ENCODE peak calls at places on chromosome 9, in eight cellular contexts. One of them, this sample, is unnamed.

GRCh38 chr9:121281614-121282291 is 13.8 kb downstream of the GSN start:
- DNase-seq in activated CD8-positive, alpha-beta T cell treated with anti-CD3 and anti-CD28 coated beads for 36 hours: peak; percentile 37
- DNase-seq in SK-N-SH: no peak
- DNase-seq in hepatocyte: peak; percentile 92
- DNase-seq in adrenal gland: peak; percentile 90
- DNase-seq in cardiac muscle cell: peak; percentile 63
- DNase-seq in WERI-Rb-1: peak; percentile 46
- DNase-seq in left ventricle myocardium inferior: peak; percentile 91
- DNase-seq in this sample: no peak

GRCh38 chr9:89922099-89922498 is 317.3 kb downstream of the GADD45G start:
- DNase-seq in activated CD8-positive, alpha-beta T cell treated with anti-CD3 and anti-CD28 coated beads for 36 hours: no peak
- DNase-seq in SK-N-SH: peak; percentile 70
- DNase-seq in hepatocyte: no peak
- DNase-seq in adrenal gland: no peak
- DNase-seq in cardiac muscle cell: no peak
- DNase-seq in WERI-Rb-1: peak; percentile 81
- DNase-seq in left ventricle myocardium inferior: no peak
- DNase-seq in this sample: no peak

GRCh38 chr9:125434986-125435775 is 173.6 kb downstream of the GAPVD1 start:
- DNase-seq in activated CD8-positive, alpha-beta T cell treated with anti-CD3 and anti-CD28 coated beads for 36 hours: no peak
- DNase-seq in SK-N-SH: no peak
- DNase-seq in hepatocyte: no peak
- DNase-seq in adrenal gland: no peak
- DNase-seq in cardiac muscle cell: no peak
- DNase-seq in WERI-Rb-1: no peak
- DNase-seq in left ventricle myocardium inferior: no peak
- DNase-seq in this sample: no peak

GRCh38 chr9:21558627-21559401 is 76.7 kb upstream of the IFNE start:
- DNase-seq in activated CD8-positive, alpha-beta T cell treated with anti-CD3 and anti-CD28 coated beads for 36 hours: peak; percentile 27
- DNase-seq in SK-N-SH: no peak
- DNase-seq in hepatocyte: no peak
- DNase-seq in adrenal gland: no peak
- DNase-seq in cardiac muscle cell: peak; percentile 57
- DNase-seq in WERI-Rb-1: no peak
- DNase-seq in left ventricle myocardium inferior: no peak
- DNase-seq in this sample: peak; percentile 25

GRCh38 chr9:105233836-105234235 is 10.6 kb upstream of the SLC44A1 start:
- DNase-seq in activated CD8-positive, alpha-beta T cell treated with anti-CD3 and anti-CD28 coated beads for 36 hours: no peak
- DNase-seq in SK-N-SH: no peak
- DNase-seq in hepatocyte: no peak
- DNase-seq in adrenal gland: no peak
- DNase-seq in cardiac muscle cell: peak; percentile 55
- DNase-seq in WERI-Rb-1: no peak
- DNase-seq in left ventricle myocardium inferior: no peak
- DNase-seq in this sample: no peak

GRCh38 chr9:81490605-81491331 is 198.6 kb downstream of the TLE1 start:
- DNase-seq in activated CD8-positive, alpha-beta T cell treated with anti-CD3 and anti-CD28 coated beads for 36 hours: no peak
- DNase-seq in SK-N-SH: no peak
- DNase-seq in hepatocyte: no peak
- DNase-seq in adrenal gland: no peak
- DNase-seq in cardiac muscle cell: peak; percentile 59
- DNase-seq in WERI-Rb-1: no peak
- DNase-seq in left ventricle myocardium inferior: no peak
- DNase-seq in this sample: no peak

GRCh38 chr9:69115621-69116020 is 58.5 kb upstream of the TJP2 start:
- DNase-seq in activated CD8-positive, alpha-beta T cell treated with anti-CD3 and anti-CD28 coated beads for 36 hours: no peak
- DNase-seq in SK-N-SH: no peak
- DNase-seq in hepatocyte: peak; percentile 1
- DNase-seq in adrenal gland: no peak
- DNase-seq in cardiac muscle cell: peak; percentile 30
- DNase-seq in WERI-Rb-1: no peak
- DNase-seq in left ventricle myocardium inferior: no peak
- DNase-seq in this sample: no peak

GRCh38 chr9:108996653-108997052 is 16.6 kb downstream of the CTNNAL1 start:
- DNase-seq in activated CD8-positive, alpha-beta T cell treated with anti-CD3 and anti-CD28 coated beads for 36 hours: no peak
- DNase-seq in SK-N-SH: no peak
- DNase-seq in hepatocyte: no peak
- DNase-seq in adrenal gland: no peak
- DNase-seq in cardiac muscle cell: peak; percentile 25
- DNase-seq in WERI-Rb-1: no peak
- DNase-seq in left ventricle myocardium inferior: no peak
- DNase-seq in this sample: no peak

GRCh38 chr9:136655244-136656225 is 7.2 kb upstream of the EGFL7 start:
- DNase-seq in activated CD8-positive, alpha-beta T cell treated with anti-CD3 and anti-CD28 coated beads for 36 hours: no peak
- DNase-seq in SK-N-SH: no peak
- DNase-seq in hepatocyte: no peak
- DNase-seq in adrenal gland: no peak
- DNase-seq in cardiac muscle cell: peak; percentile 61
- DNase-seq in WERI-Rb-1: no peak
- DNase-seq in left ventricle myocardium inferior: no peak
- DNase-seq in this sample: no peak

GRCh38 chr9:77793909-77794308 is 145.8 kb upstream of the GNA14 start:
- DNase-seq in activated CD8-positive, alpha-beta T cell treated with anti-CD3 and anti-CD28 coated beads for 36 hours: no peak
- DNase-seq in SK-N-SH: no peak
- DNase-seq in hepatocyte: no peak
- DNase-seq in adrenal gland: no peak
- DNase-seq in cardiac muscle cell: peak; percentile 22
- DNase-seq in WERI-Rb-1: no peak
- DNase-seq in left ventricle myocardium inferior: no peak
- DNase-seq in this sample: no peak

GRCh38 chr9:5509573-5509972 is 758 bp upstream of the PDCD1LG2 start:
- DNase-seq in activated CD8-positive, alpha-beta T cell treated with anti-CD3 and anti-CD28 coated beads for 36 hours: no peak
- DNase-seq in SK-N-SH: no peak
- DNase-seq in hepatocyte: no peak
- DNase-seq in adrenal gland: no peak
- DNase-seq in cardiac muscle cell: peak; percentile 92
- DNase-seq in WERI-Rb-1: no peak
- DNase-seq in left ventricle myocardium inferior: no peak
- DNase-seq in this sample: no peak

GRCh38 chr9:122209451-122209850 is 19.3 kb downstream of the LHX6 start:
- DNase-seq in activated CD8-positive, alpha-beta T cell treated with anti-CD3 and anti-CD28 coated beads for 36 hours: no peak
- DNase-seq in SK-N-SH: no peak
- DNase-seq in hepatocyte: no peak
- DNase-seq in adrenal gland: no peak
- DNase-seq in cardiac muscle cell: no peak
- DNase-seq in WERI-Rb-1: no peak
- DNase-seq in left ventricle myocardium inferior: no peak
- DNase-seq in this sample: no peak

GRCh38 chr9:134145262-134145661 is 9.4 kb downstream of the WDR5 start:
- DNase-seq in activated CD8-positive, alpha-beta T cell treated with anti-CD3 and anti-CD28 coated beads for 36 hours: no peak
- DNase-seq in SK-N-SH: no peak
- DNase-seq in hepatocyte: no peak
- DNase-seq in adrenal gland: no peak
- DNase-seq in cardiac muscle cell: no peak
- DNase-seq in WERI-Rb-1: no peak
- DNase-seq in left ventricle myocardium inferior: no peak
- DNase-seq in this sample: no peak

GRCh38 chr9:134141906-134142305 is 6.0 kb downstream of the WDR5 start:
- DNase-seq in activated CD8-positive, alpha-beta T cell treated with anti-CD3 and anti-CD28 coated beads for 36 hours: no peak
- DNase-seq in SK-N-SH: no peak
- DNase-seq in hepatocyte: no peak
- DNase-seq in adrenal gland: no peak
- DNase-seq in cardiac muscle cell: no peak
- DNase-seq in WERI-Rb-1: no peak
- DNase-seq in left ventricle myocardium inferior: no peak
- DNase-seq in this sample: no peak

GRCh38 chr9:134146774-134147493 is 11.1 kb downstream of the WDR5 start:
- DNase-seq in activated CD8-positive, alpha-beta T cell treated with anti-CD3 and anti-CD28 coated beads for 36 hours: no peak
- DNase-seq in SK-N-SH: no peak
- DNase-seq in hepatocyte: no peak
- DNase-seq in adrenal gland: no peak
- DNase-seq in cardiac muscle cell: no peak
- DNase-seq in WERI-Rb-1: no peak
- DNase-seq in left ventricle myocardium inferior: no peak
- DNase-seq in this sample: no peak

GRCh38 chr9:134149380-134149779 is 13.5 kb downstream of the WDR5 start:
- DNase-seq in activated CD8-positive, alpha-beta T cell treated with anti-CD3 and anti-CD28 coated beads for 36 hours: no peak
- DNase-seq in SK-N-SH: no peak
- DNase-seq in hepatocyte: no peak
- DNase-seq in adrenal gland: no peak
- DNase-seq in cardiac muscle cell: no peak
- DNase-seq in WERI-Rb-1: no peak
- DNase-seq in left ventricle myocardium inferior: no peak
- DNase-seq in this sample: no peak

GRCh38 chr9:134144801-134145200 is 8.9 kb downstream of the WDR5 start:
- DNase-seq in activated CD8-positive, alpha-beta T cell treated with anti-CD3 and anti-CD28 coated beads for 36 hours: no peak
- DNase-seq in SK-N-SH: no peak
- DNase-seq in hepatocyte: no peak
- DNase-seq in adrenal gland: no peak
- DNase-seq in cardiac muscle cell: no peak
- DNase-seq in WERI-Rb-1: no peak
- DNase-seq in left ventricle myocardium inferior: no peak
- DNase-seq in this sample: no peak
- TF ChIP-seq CTCF in activated CD8-positive, alpha-beta T cell treated with anti-CD3 and anti-CD28 coated beads for 36 hours: no peak
- TF ChIP-seq CTCF in SK-N-SH: no peak
- TF ChIP-seq CTCF in hepatocyte: no peak
- TF ChIP-seq CTCF in adrenal gland: no peak
- TF ChIP-seq CTCF in cardiac muscle cell: no peak
- TF ChIP-seq CTCF in WERI-Rb-1: no peak
- TF ChIP-seq CTCF in left ventricle myocardium inferior: no peak
- TF ChIP-seq CTCF in this sample: no peak

GRCh38 chr9:110842169-110842568 is 173.6 kb downstream of the MUSK start:
- DNase-seq in activated CD8-positive, alpha-beta T cell treated with anti-CD3 and anti-CD28 coated beads for 36 hours: no peak
- DNase-seq in SK-N-SH: no peak
- DNase-seq in hepatocyte: peak; percentile 15
- DNase-seq in adrenal gland: no peak
- DNase-seq in cardiac muscle cell: no peak
- DNase-seq in WERI-Rb-1: no peak
- DNase-seq in left ventricle myocardium inferior: no peak
- DNase-seq in this sample: no peak
- TF ChIP-seq CTCF in activated CD8-positive, alpha-beta T cell treated with anti-CD3 and anti-CD28 coated beads for 36 hours: no peak
- TF ChIP-seq CTCF in SK-N-SH: no peak
- TF ChIP-seq CTCF in hepatocyte: peak; percentile 20
- TF ChIP-seq CTCF in adrenal gland: no peak
- TF ChIP-seq CTCF in cardiac muscle cell: no peak
- TF ChIP-seq CTCF in WERI-Rb-1: no peak
- TF ChIP-seq CTCF in left ventricle myocardium inferior: no peak
- TF ChIP-seq CTCF in this sample: no peak

GRCh38 chr9:7592321-7593319 is 207.0 kb downstream of the DMAC1 start:
- DNase-seq in activated CD8-positive, alpha-beta T cell treated with anti-CD3 and anti-CD28 coated beads for 36 hours: no peak
- DNase-seq in SK-N-SH: peak; percentile 6
- DNase-seq in hepatocyte: no peak
- DNase-seq in adrenal gland: no peak
- DNase-seq in cardiac muscle cell: no peak
- DNase-seq in WERI-Rb-1: no peak
- DNase-seq in left ventricle myocardium inferior: no peak
- DNase-seq in this sample: no peak
- TF ChIP-seq CTCF in activated CD8-positive, alpha-beta T cell treated with anti-CD3 and anti-CD28 coated beads for 36 hours: no peak
- TF ChIP-seq CTCF in SK-N-SH: no peak
- TF ChIP-seq CTCF in hepatocyte: peak; percentile 27
- TF ChIP-seq CTCF in adrenal gland: no peak
- TF ChIP-seq CTCF in cardiac muscle cell: no peak
- TF ChIP-seq CTCF in WERI-Rb-1: peak; percentile 18
- TF ChIP-seq CTCF in left ventricle myocardium inferior: no peak
- TF ChIP-seq CTCF in this sample: no peak

DNA sequence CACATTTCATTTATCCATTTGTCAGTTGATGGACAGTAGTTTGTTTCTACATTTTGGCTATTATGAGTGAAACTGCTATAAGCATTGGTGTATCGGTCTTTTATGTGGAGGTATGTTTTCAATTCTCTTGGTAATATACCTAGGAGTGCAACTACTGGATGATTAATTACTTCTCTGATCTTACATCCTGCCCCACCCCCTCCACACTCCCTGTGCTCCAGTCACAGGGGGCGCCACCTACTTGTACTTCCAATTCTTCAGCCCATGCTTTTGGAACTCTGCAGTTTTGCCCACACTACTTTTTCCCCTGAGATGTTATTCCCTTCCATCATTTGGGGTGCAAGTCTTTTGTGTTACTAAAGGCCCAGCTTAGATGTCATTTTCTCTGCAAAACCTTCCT is 42.0 kb downstream of the SEC61B start:
- DNase-seq in activated CD8-positive, alpha-beta T cell treated with anti-CD3 and anti-CD28 coated beads for 36 hours: peak; percentile 71
- DNase-seq in SK-N-SH: no peak
- DNase-seq in hepatocyte: no peak
- DNase-seq in adrenal gland: no peak
- DNase-seq in cardiac muscle cell: peak; percentile 34
- DNase-seq in WERI-Rb-1: peak; percentile 67
- DNase-seq in left ventricle myocardium inferior: no peak
- DNase-seq in this sample: no peak
- TF ChIP-seq CTCF in activated CD8-positive, alpha-beta T cell treated with anti-CD3 and anti-CD28 coated beads for 36 hours: peak; percentile 37
- TF ChIP-seq CTCF in SK-N-SH: peak; percentile 44
- TF ChIP-seq CTCF in hepatocyte: no peak
- TF ChIP-seq CTCF in adrenal gland: no peak
- TF ChIP-seq CTCF in cardiac muscle cell: peak; percentile 39
- TF ChIP-seq CTCF in WERI-Rb-1: peak; percentile 67
- TF ChIP-seq CTCF in left ventricle myocardium inferior: no peak
- TF ChIP-seq CTCF in this sample: no peak

This sample was measured in GM20000.